ENCODE peak calls at places on chromosomes 3 and 15, in nine cellular contexts. One of them, this sample, is unnamed.

GRCh38 chr3:108489776-108490175 is 20.6 kb downstream of the MYH15 start:
- DNase-seq in RKO: peak; percentile 71
- DNase-seq in AG04450: no peak
- DNase-seq in NAMALWA: peak; percentile 79
- DNase-seq in NCI-H1092: peak; percentile 20
- DNase-seq in heart right ventricle: peak; percentile 15
- DNase-seq in stomach: no peak
- DNase-seq in GM04503: no peak
- DNase-seq in GM12865: peak; percentile 64
- DNase-seq in this sample: no peak

GRCh38 chr3:112038863-112039262 is 4.3 kb downstream of the TMPRSS7 start:
- DNase-seq in RKO: no peak
- DNase-seq in AG04450: no peak
- DNase-seq in NAMALWA: peak; percentile 51
- DNase-seq in NCI-H1092: no peak
- DNase-seq in heart right ventricle: no peak
- DNase-seq in stomach: no peak
- DNase-seq in GM04503: no peak
- DNase-seq in GM12865: peak; percentile 17
- DNase-seq in this sample: no peak

GRCh38 chr15:62059108-62059817 is 984 bp downstream of the VPS13C start:
- DNase-seq in RKO: peak; percentile 58
- DNase-seq in AG04450: no peak
- DNase-seq in NAMALWA: peak; percentile 44
- DNase-seq in NCI-H1092: no peak
- DNase-seq in heart right ventricle: no peak
- DNase-seq in stomach: no peak
- DNase-seq in GM04503: no peak
- DNase-seq in GM12865: peak; percentile 34
- DNase-seq in this sample: no peak

GRCh38 chr3:149949181-149949580 is 21.5 kb downstream of the PFN2 start:
- DNase-seq in RKO: no peak
- DNase-seq in AG04450: no peak
- DNase-seq in NAMALWA: no peak
- DNase-seq in NCI-H1092: no peak
- DNase-seq in heart right ventricle: no peak
- DNase-seq in stomach: no peak
- DNase-seq in GM04503: no peak
- DNase-seq in GM12865: no peak
- DNase-seq in this sample: no peak

GRCh38 chr3:145124886-145125285 is 1036.1 kb downstream of the PLOD2 start:
- DNase-seq in RKO: no peak
- DNase-seq in AG04450: no peak
- DNase-seq in NAMALWA: no peak
- DNase-seq in NCI-H1092: no peak
- DNase-seq in heart right ventricle: no peak
- DNase-seq in stomach: no peak
- DNase-seq in GM04503: no peak
- DNase-seq in GM12865: no peak
- DNase-seq in this sample: no peak

GRCh38 chr3:48564022-48564421 is 441 bp upstream of the UCN2 start:
- DNase-seq in RKO: peak; percentile 86
- DNase-seq in AG04450: no peak
- DNase-seq in NAMALWA: no peak
- DNase-seq in NCI-H1092: no peak
- DNase-seq in heart right ventricle: no peak
- DNase-seq in stomach: peak; percentile 28
- DNase-seq in GM04503: peak; percentile 56
- DNase-seq in GM12865: peak; percentile 30
- DNase-seq in this sample: no peak

GRCh38 chr3:185930393-185931107 is 7.3 kb downstream of the TRA2B start:
- DNase-seq in RKO: peak; percentile 57
- DNase-seq in AG04450: no peak
- DNase-seq in NAMALWA: peak; percentile 43
- DNase-seq in NCI-H1092: no peak
- DNase-seq in heart right ventricle: no peak
- DNase-seq in stomach: no peak
- DNase-seq in GM04503: no peak
- DNase-seq in GM12865: no peak
- DNase-seq in this sample: no peak

GRCh38 chr15:98433302-98433701 is 215.0 kb upstream of the IGF1R start:
- DNase-seq in RKO: no peak
- DNase-seq in AG04450: no peak
- DNase-seq in NAMALWA: no peak
- DNase-seq in NCI-H1092: no peak
- DNase-seq in heart right ventricle: no peak
- DNase-seq in stomach: no peak
- DNase-seq in GM04503: peak; percentile 45
- DNase-seq in GM12865: no peak
- DNase-seq in this sample: no peak

GRCh38 chr3:46913644-46914043 is 36.1 kb downstream of the PTH1R start:
- DNase-seq in RKO: no peak
- DNase-seq in AG04450: no peak
- DNase-seq in NAMALWA: no peak
- DNase-seq in NCI-H1092: peak; percentile 78
- DNase-seq in heart right ventricle: no peak
- DNase-seq in stomach: no peak
- DNase-seq in GM04503: no peak
- DNase-seq in GM12865: no peak
- DNase-seq in this sample: no peak

GRCh38 chr3:110710605-110711004 is 361.0 kb upstream of the NECTIN3 start:
- DNase-seq in RKO: no peak
- DNase-seq in AG04450: no peak
- DNase-seq in NAMALWA: no peak
- DNase-seq in NCI-H1092: no peak
- DNase-seq in heart right ventricle: no peak
- DNase-seq in stomach: peak; percentile 27
- DNase-seq in GM04503: no peak
- DNase-seq in GM12865: no peak
- DNase-seq in this sample: no peak

GRCh38 chr3:12681586-12682371 is 17.9 kb upstream of the RAF1 start:
- DNase-seq in RKO: no peak
- DNase-seq in AG04450: no peak
- DNase-seq in NAMALWA: no peak
- DNase-seq in NCI-H1092: no peak
- DNase-seq in heart right ventricle: peak; percentile 26
- DNase-seq in stomach: no peak
- DNase-seq in GM04503: peak; percentile 84
- DNase-seq in GM12865: peak; percentile 23
- DNase-seq in this sample: no peak

GRCh38 chr3:124760601-124761000 is 30.3 kb downstream of the UMPS start:
- DNase-seq in RKO: no peak
- DNase-seq in AG04450: no peak
- DNase-seq in NAMALWA: no peak
- DNase-seq in NCI-H1092: no peak
- DNase-seq in heart right ventricle: peak; percentile 42
- DNase-seq in stomach: no peak
- DNase-seq in GM04503: peak; percentile 52
- DNase-seq in GM12865: no peak
- DNase-seq in this sample: no peak

GRCh38 chr15:95604634-95605036 is 725.9 kb upstream of the NR2F2 start:
- DNase-seq in RKO: no peak
- DNase-seq in AG04450: peak; percentile 56
- DNase-seq in NAMALWA: no peak
- DNase-seq in NCI-H1092: no peak
- DNase-seq in heart right ventricle: peak; percentile 61
- DNase-seq in stomach: no peak
- DNase-seq in GM04503: peak; percentile 82
- DNase-seq in GM12865: no peak
- DNase-seq in this sample: no peak

GRCh38 chr3:48428863-48429415 is 947 bp downstream of the PLXNB1 start:
- DNase-seq in RKO: no peak
- DNase-seq in AG04450: no peak
- DNase-seq in NAMALWA: no peak
- DNase-seq in NCI-H1092: peak; percentile 11
- DNase-seq in heart right ventricle: peak; percentile 46
- DNase-seq in stomach: peak; percentile 40
- DNase-seq in GM04503: no peak
- DNase-seq in GM12865: no peak
- DNase-seq in this sample: no peak

GRCh38 chr15:41494190-41494921 is 682 bp downstream of the ITPKA start:
- DNase-seq in RKO: peak; percentile 52
- DNase-seq in AG04450: no peak
- DNase-seq in NAMALWA: peak; percentile 27
- DNase-seq in NCI-H1092: peak; percentile 14
- DNase-seq in heart right ventricle: no peak
- DNase-seq in stomach: peak; percentile 43
- DNase-seq in GM04503: no peak
- DNase-seq in GM12865: peak; percentile 52
- DNase-seq in this sample: no peak

GRCh38 chr3:126848991-126849390 is 133.9 kb upstream of the PLXNA1 start:
- DNase-seq in RKO: no peak
- DNase-seq in AG04450: no peak
- DNase-seq in NAMALWA: no peak
- DNase-seq in NCI-H1092: no peak
- DNase-seq in heart right ventricle: no peak
- DNase-seq in stomach: no peak
- DNase-seq in GM04503: no peak
- DNase-seq in GM12865: no peak
- DNase-seq in this sample: no peak

GRCh38 chr15:64536244-64536836 is 76.0 kb downstream of the ZNF609 start:
- DNase-seq in RKO: peak; percentile 87
- DNase-seq in AG04450: peak; percentile 53
- DNase-seq in NAMALWA: no peak
- DNase-seq in NCI-H1092: no peak
- DNase-seq in heart right ventricle: no peak
- DNase-seq in stomach: no peak
- DNase-seq in GM04503: peak; percentile 51
- DNase-seq in GM12865: no peak
- DNase-seq in this sample: no peak

GRCh38 chr3:24684506-24685023 is 189.9 kb upstream of the THRB start:
- DNase-seq in RKO: no peak
- DNase-seq in AG04450: no peak
- DNase-seq in NAMALWA: no peak
- DNase-seq in NCI-H1092: no peak
- DNase-seq in heart right ventricle: no peak
- DNase-seq in stomach: no peak
- DNase-seq in GM04503: no peak
- DNase-seq in GM12865: no peak
- DNase-seq in this sample: no peak

GRCh38 chr3:31230425-31230824 is 302.3 kb upstream of the STT3B start:
- DNase-seq in RKO: no peak
- DNase-seq in AG04450: no peak
- DNase-seq in NAMALWA: no peak
- DNase-seq in NCI-H1092: no peak
- DNase-seq in heart right ventricle: no peak
- DNase-seq in stomach: no peak
- DNase-seq in GM04503: no peak
- DNase-seq in GM12865: peak; percentile 52
- DNase-seq in this sample: no peak

GRCh38 chr3:63791974-63792373 is 27.1 kb upstream of the C3orf49 start:
- DNase-seq in RKO: peak; percentile 28
- DNase-seq in AG04450: no peak
- DNase-seq in NAMALWA: no peak
- DNase-seq in NCI-H1092: no peak
- DNase-seq in heart right ventricle: no peak
- DNase-seq in stomach: no peak
- DNase-seq in GM04503: peak; percentile 58
- DNase-seq in GM12865: peak; percentile 7
- DNase-seq in this sample: no peak

GRCh38 chr3:58341376-58341775 is 8.7 kb downstream of the PXK start:
- DNase-seq in RKO: no peak
- DNase-seq in AG04450: no peak
- DNase-seq in NAMALWA: no peak
- DNase-seq in NCI-H1092: no peak
- DNase-seq in heart right ventricle: no peak
- DNase-seq in stomach: no peak
- DNase-seq in GM04503: no peak
- DNase-seq in GM12865: no peak
- DNase-seq in this sample: no peak

GRCh38 chr3:22439626-22440025 is 688.6 kb upstream of the ZNF385D start:
- DNase-seq in RKO: no peak
- DNase-seq in AG04450: no peak
- DNase-seq in NAMALWA: no peak
- DNase-seq in NCI-H1092: no peak
- DNase-seq in heart right ventricle: no peak
- DNase-seq in stomach: no peak
- DNase-seq in GM04503: no peak
- DNase-seq in GM12865: no peak
- DNase-seq in this sample: no peak

GRCh38 chr3:12070098-12070497 is 65.9 kb downstream of the SYN2 start:
- DNase-seq in RKO: no peak
- DNase-seq in AG04450: no peak
- DNase-seq in NAMALWA: no peak
- DNase-seq in NCI-H1092: no peak
- DNase-seq in heart right ventricle: no peak
- DNase-seq in stomach: no peak
- DNase-seq in GM04503: no peak
- DNase-seq in GM12865: no peak
- DNase-seq in this sample: no peak

GRCh38 chr3:122405015-122405414 is 10.8 kb downstream of the WDR5B start:
- DNase-seq in RKO: no peak
- DNase-seq in AG04450: no peak
- DNase-seq in NAMALWA: no peak
- DNase-seq in NCI-H1092: no peak
- DNase-seq in heart right ventricle: no peak
- DNase-seq in stomach: no peak
- DNase-seq in GM04503: no peak
- DNase-seq in GM12865: no peak
- DNase-seq in this sample: no peak

GRCh38 chr15:70258369-70259029 is 160.8 kb upstream of the TLE3 start:
- DNase-seq in RKO: no peak
- DNase-seq in AG04450: no peak
- DNase-seq in NAMALWA: no peak
- DNase-seq in NCI-H1092: no peak
- DNase-seq in heart right ventricle: no peak
- DNase-seq in stomach: no peak
- DNase-seq in GM04503: no peak
- DNase-seq in GM12865: peak; percentile 53
- DNase-seq in this sample: peak; percentile 63

GRCh38 chr3:178971614-178972013 is 100.0 kb downstream of the ZMAT3 start:
- DNase-seq in RKO: peak; percentile 10
- DNase-seq in AG04450: no peak
- DNase-seq in NAMALWA: no peak
- DNase-seq in NCI-H1092: no peak
- DNase-seq in heart right ventricle: no peak
- DNase-seq in stomach: no peak
- DNase-seq in GM04503: no peak
- DNase-seq in GM12865: peak; percentile 5
- DNase-seq in this sample: no peak

GRCh38 chr3:153641321-153641720 is 479.3 kb downstream of the RAP2B start:
- DNase-seq in RKO: no peak
- DNase-seq in AG04450: no peak
- DNase-seq in NAMALWA: no peak
- DNase-seq in NCI-H1092: no peak
- DNase-seq in heart right ventricle: no peak
- DNase-seq in stomach: no peak
- DNase-seq in GM04503: no peak
- DNase-seq in GM12865: no peak
- DNase-seq in this sample: no peak

GRCh38 chr3:10531031-10531430 is 25.6 kb upstream of the ATP2B2 start:
- DNase-seq in RKO: no peak
- DNase-seq in AG04450: no peak
- DNase-seq in NAMALWA: no peak
- DNase-seq in NCI-H1092: no peak
- DNase-seq in heart right ventricle: no peak
- DNase-seq in stomach: peak; percentile 21
- DNase-seq in GM04503: no peak
- DNase-seq in GM12865: no peak
- DNase-seq in this sample: no peak

GRCh38 chr3:101038880-101039279 is 45.7 kb upstream of the ABI3BP start:
- DNase-seq in RKO: no peak
- DNase-seq in AG04450: no peak
- DNase-seq in NAMALWA: no peak
- DNase-seq in NCI-H1092: no peak
- DNase-seq in heart right ventricle: no peak
- DNase-seq in stomach: no peak
- DNase-seq in GM04503: peak; percentile 77
- DNase-seq in GM12865: no peak
- DNase-seq in this sample: no peak

GRCh38 chr3:4071481-4072184 is 231.5 kb upstream of the SETMAR start:
- DNase-seq in RKO: no peak
- DNase-seq in AG04450: no peak
- DNase-seq in NAMALWA: no peak
- DNase-seq in NCI-H1092: no peak
- DNase-seq in heart right ventricle: no peak
- DNase-seq in stomach: no peak
- DNase-seq in GM04503: no peak
- DNase-seq in GM12865: no peak
- DNase-seq in this sample: no peak

GRCh38 chr3:176663376-176663775 is 533.9 kb downstream of the TBL1XR1 start:
- DNase-seq in RKO: no peak
- DNase-seq in AG04450: no peak
- DNase-seq in NAMALWA: no peak
- DNase-seq in NCI-H1092: no peak
- DNase-seq in heart right ventricle: no peak
- DNase-seq in stomach: no peak
- DNase-seq in GM04503: no peak
- DNase-seq in GM12865: no peak
- DNase-seq in this sample: no peak

This sample was measured in T-helper 1 cell.